ENCODE peak calls at places on chromosomes 11 and 22, in nine cellular contexts. One of them, this sample, is unnamed.

GRCh38 chr22:37195921-37196320 is 7.9 kb upstream of the C1QTNF6 start:
- DNase-seq in cardiac fibroblast: peak
- DNase-seq in stimulated activated CD4-positive, alpha-beta T cell treated with anti-CD3 and anti-CD28 coated beads, Interleukin-2, amount 100 ng/mL, for 48 hours: no peak
- DNase-seq in HFFc6: no peak
- DNase-seq in NCI-H2081: no peak
- DNase-seq in GM12865: no peak
- DNase-seq in T follicular helper cell: no peak
- DNase-seq in epithelial cell of esophagus: peak
- DNase-seq in mucosa of descending colon: peak
- DNase-seq in this sample: no peak

GRCh38 chr22:50208430-50208938 is 7.7 kb downstream of the SELENOO start:
- DNase-seq in NCI-H2081: no peak
- DNase-seq in mucosa of descending colon: no peak
- DNase-seq in HFFc6: no peak
- DNase-seq in cardiac fibroblast: no peak
- DNase-seq in GM12865: no peak
- DNase-seq in T follicular helper cell: no peak
- DNase-seq in epithelial cell of esophagus: no peak
- DNase-seq in stimulated activated CD4-positive, alpha-beta T cell treated with anti-CD3 and anti-CD28 coated beads, Interleukin-2, amount 100 ng/mL, for 48 hours: no peak
- DNase-seq in this sample: no peak

GRCh38 chr11:223026-223789 is 12.9 kb downstream of the SIRT3 start:
- DNase-seq in NCI-H2081: no peak
- DNase-seq in GM12865: no peak
- DNase-seq in stimulated activated CD4-positive, alpha-beta T cell treated with anti-CD3 and anti-CD28 coated beads, Interleukin-2, amount 100 ng/mL, for 48 hours: no peak
- DNase-seq in HFFc6: no peak
- DNase-seq in cardiac fibroblast: no peak
- DNase-seq in mucosa of descending colon: no peak
- DNase-seq in T follicular helper cell: no peak
- DNase-seq in epithelial cell of esophagus: peak
- DNase-seq in this sample: no peak

GRCh38 chr11:17379383-17380180 is 8.9 kb downstream of the KCNJ11 start:
- DNase-seq in epithelial cell of esophagus: peak
- DNase-seq in mucosa of descending colon: no peak
- DNase-seq in cardiac fibroblast: no peak
- DNase-seq in HFFc6: no peak
- DNase-seq in GM12865: no peak
- DNase-seq in NCI-H2081: no peak
- DNase-seq in T follicular helper cell: no peak
- DNase-seq in stimulated activated CD4-positive, alpha-beta T cell treated with anti-CD3 and anti-CD28 coated beads, Interleukin-2, amount 100 ng/mL, for 48 hours: no peak
- DNase-seq in this sample: no peak

GRCh38 chr11:119297938-119298337 is 19.0 kb downstream of the MCAM start:
- DNase-seq in epithelial cell of esophagus: no peak
- DNase-seq in T follicular helper cell: no peak
- DNase-seq in cardiac fibroblast: no peak
- DNase-seq in stimulated activated CD4-positive, alpha-beta T cell treated with anti-CD3 and anti-CD28 coated beads, Interleukin-2, amount 100 ng/mL, for 48 hours: no peak
- DNase-seq in mucosa of descending colon: no peak
- DNase-seq in GM12865: no peak
- DNase-seq in HFFc6: no peak
- DNase-seq in NCI-H2081: no peak
- DNase-seq in this sample: no peak

GRCh38 chr22:30325065-30325720 is 1.5 kb downstream of the TBC1D10A start:
- DNase-seq in T follicular helper cell: no peak
- DNase-seq in HFFc6: peak
- DNase-seq in NCI-H2081: no peak
- DNase-seq in cardiac fibroblast: peak
- DNase-seq in mucosa of descending colon: no peak
- DNase-seq in GM12865: no peak
- DNase-seq in epithelial cell of esophagus: peak
- DNase-seq in stimulated activated CD4-positive, alpha-beta T cell treated with anti-CD3 and anti-CD28 coated beads, Interleukin-2, amount 100 ng/mL, for 48 hours: no peak
- DNase-seq in this sample: no peak

GRCh38 chr11:43998308-43998707 is 49.5 kb upstream of the ACCSL start:
- DNase-seq in NCI-H2081: no peak
- DNase-seq in stimulated activated CD4-positive, alpha-beta T cell treated with anti-CD3 and anti-CD28 coated beads, Interleukin-2, amount 100 ng/mL, for 48 hours: no peak
- DNase-seq in GM12865: no peak
- DNase-seq in T follicular helper cell: no peak
- DNase-seq in cardiac fibroblast: no peak
- DNase-seq in epithelial cell of esophagus: no peak
- DNase-seq in mucosa of descending colon: no peak
- DNase-seq in HFFc6: no peak
- DNase-seq in this sample: no peak

GRCh38 chr11:65414776-65415498 is 7.7 kb upstream of the NEAT1 start:
- DNase-seq in NCI-H2081: no peak
- DNase-seq in cardiac fibroblast: peak
- DNase-seq in epithelial cell of esophagus: peak
- DNase-seq in HFFc6: no peak
- DNase-seq in mucosa of descending colon: peak
- DNase-seq in T follicular helper cell: no peak
- DNase-seq in stimulated activated CD4-positive, alpha-beta T cell treated with anti-CD3 and anti-CD28 coated beads, Interleukin-2, amount 100 ng/mL, for 48 hours: no peak
- DNase-seq in GM12865: no peak
- DNase-seq in this sample: no peak

GRCh38 chr11:610146-610801 is 5.5 kb downstream of the IRF7 start:
- DNase-seq in mucosa of descending colon: peak
- DNase-seq in NCI-H2081: no peak
- DNase-seq in cardiac fibroblast: no peak
- DNase-seq in stimulated activated CD4-positive, alpha-beta T cell treated with anti-CD3 and anti-CD28 coated beads, Interleukin-2, amount 100 ng/mL, for 48 hours: no peak
- DNase-seq in HFFc6: no peak
- DNase-seq in T follicular helper cell: no peak
- DNase-seq in epithelial cell of esophagus: no peak
- DNase-seq in GM12865: no peak
- DNase-seq in this sample: no peak

GRCh38 chr22:17431179-17431578 is 61.9 kb downstream of the CECR2 start:
- DNase-seq in T follicular helper cell: no peak
- DNase-seq in HFFc6: no peak
- DNase-seq in stimulated activated CD4-positive, alpha-beta T cell treated with anti-CD3 and anti-CD28 coated beads, Interleukin-2, amount 100 ng/mL, for 48 hours: no peak
- DNase-seq in epithelial cell of esophagus: peak
- DNase-seq in NCI-H2081: no peak
- DNase-seq in mucosa of descending colon: no peak
- DNase-seq in cardiac fibroblast: no peak
- DNase-seq in GM12865: no peak
- DNase-seq in this sample: no peak

GRCh38 chr11:128305588-128305987 is 281.8 kb downstream of the ETS1 start:
- DNase-seq in cardiac fibroblast: no peak
- DNase-seq in stimulated activated CD4-positive, alpha-beta T cell treated with anti-CD3 and anti-CD28 coated beads, Interleukin-2, amount 100 ng/mL, for 48 hours: no peak
- DNase-seq in HFFc6: no peak
- DNase-seq in NCI-H2081: no peak
- DNase-seq in mucosa of descending colon: no peak
- DNase-seq in GM12865: peak
- DNase-seq in epithelial cell of esophagus: no peak
- DNase-seq in T follicular helper cell: no peak
- DNase-seq in this sample: no peak

GRCh38 chr11:8777907-8778767 is 95.5 kb downstream of the RPL27A start:
- DNase-seq in epithelial cell of esophagus: peak
- DNase-seq in mucosa of descending colon: peak
- DNase-seq in cardiac fibroblast: peak
- DNase-seq in NCI-H2081: peak
- DNase-seq in T follicular helper cell: no peak
- DNase-seq in HFFc6: peak
- DNase-seq in stimulated activated CD4-positive, alpha-beta T cell treated with anti-CD3 and anti-CD28 coated beads, Interleukin-2, amount 100 ng/mL, for 48 hours: no peak
- DNase-seq in GM12865: peak
- DNase-seq in this sample: no peak

GRCh38 chr11:112523477-112523876 is 262.8 kb upstream of the PLET1 start:
- DNase-seq in stimulated activated CD4-positive, alpha-beta T cell treated with anti-CD3 and anti-CD28 coated beads, Interleukin-2, amount 100 ng/mL, for 48 hours: no peak
- DNase-seq in GM12865: no peak
- DNase-seq in epithelial cell of esophagus: no peak
- DNase-seq in T follicular helper cell: no peak
- DNase-seq in mucosa of descending colon: no peak
- DNase-seq in NCI-H2081: peak
- DNase-seq in HFFc6: no peak
- DNase-seq in cardiac fibroblast: no peak
- DNase-seq in this sample: no peak

GRCh38 chr11:76624515-76625379 is 45.8 kb downstream of the LRRC32 start:
- DNase-seq in stimulated activated CD4-positive, alpha-beta T cell treated with anti-CD3 and anti-CD28 coated beads, Interleukin-2, amount 100 ng/mL, for 48 hours: no peak
- DNase-seq in cardiac fibroblast: no peak
- DNase-seq in HFFc6: no peak
- DNase-seq in T follicular helper cell: no peak
- DNase-seq in mucosa of descending colon: no peak
- DNase-seq in GM12865: no peak
- DNase-seq in epithelial cell of esophagus: no peak
- DNase-seq in NCI-H2081: no peak
- DNase-seq in this sample: no peak

GRCh38 chr11:79019981-79020380 is 420.8 kb downstream of the TENM4 start:
- DNase-seq in HFFc6: no peak
- DNase-seq in epithelial cell of esophagus: no peak
- DNase-seq in mucosa of descending colon: no peak
- DNase-seq in T follicular helper cell: no peak
- DNase-seq in NCI-H2081: no peak
- DNase-seq in cardiac fibroblast: no peak
- DNase-seq in GM12865: no peak
- DNase-seq in stimulated activated CD4-positive, alpha-beta T cell treated with anti-CD3 and anti-CD28 coated beads, Interleukin-2, amount 100 ng/mL, for 48 hours: no peak
- DNase-seq in this sample: no peak

GRCh38 chr22:47631571-47632102 is 869.2 kb downstream of the TBC1D22A start:
- DNase-seq in cardiac fibroblast: no peak
- DNase-seq in T follicular helper cell: no peak
- DNase-seq in GM12865: no peak
- DNase-seq in epithelial cell of esophagus: no peak
- DNase-seq in stimulated activated CD4-positive, alpha-beta T cell treated with anti-CD3 and anti-CD28 coated beads, Interleukin-2, amount 100 ng/mL, for 48 hours: no peak
- DNase-seq in HFFc6: no peak
- DNase-seq in mucosa of descending colon: no peak
- DNase-seq in NCI-H2081: peak
- DNase-seq in this sample: no peak

GRCh38 chr11:113106507-113106906 is 145.3 kb downstream of the NCAM1 start:
- DNase-seq in T follicular helper cell: no peak
- DNase-seq in GM12865: no peak
- DNase-seq in cardiac fibroblast: peak
- DNase-seq in HFFc6: peak
- DNase-seq in epithelial cell of esophagus: no peak
- DNase-seq in NCI-H2081: no peak
- DNase-seq in mucosa of descending colon: no peak
- DNase-seq in stimulated activated CD4-positive, alpha-beta T cell treated with anti-CD3 and anti-CD28 coated beads, Interleukin-2, amount 100 ng/mL, for 48 hours: no peak
- DNase-seq in this sample: no peak